ENCODE peak calls at places on chromosome 7, in four cellular contexts. Z is AG20443; A is effector CD4-positive, alpha-beta T cell; M is pons. N is an unnamed sample.

GRCh38 chr7:135879238-135879637 is 97.9 kb downstream of the MTPN start:
- DNase-seq in A (no peak), M (no peak), Z (peak; percentile 21), N (peak; percentile 50)

GRCh38 chr7:43639858-43640491 is 57.1 kb downstream of the STK17A start:
- DNase-seq in M (no peak), A (no peak), Z (peak; percentile 71), N (peak; percentile 61)

GRCh38 chr7:131244259-131244852 is 83.3 kb upstream of the MKLN1 start:
- DNase-seq in Z (peak; percentile 89), M (no peak), A (no peak), N (peak; percentile 80)

GRCh38 chr7:137591444-137591843 is 247.9 kb upstream of the PTN start:
- DNase-seq in Z (peak; percentile 36), M (no peak), A (no peak), N (peak; percentile 85)

GRCh38 chr7:30028749-30029635 is 780 bp downstream of the PLEKHA8 start:
- DNase-seq in M (peak; percentile 38), A (no peak), Z (peak; percentile 39), N (peak; percentile 26)

GRCh38 chr7:45185864-45186250 is 28.3 kb downstream of the RAMP3 start:
- DNase-seq in A (no peak), Z (no peak), M (no peak), N (no peak)

GRCh38 chr7:107230334-107230733 is 61.5 kb downstream of the HBP1 start:
- DNase-seq in Z (no peak), A (no peak), M (no peak), N (peak; percentile 89)

GRCh38 chr7:13990319-13990983 is 985 bp upstream of the ETV1 start:
- DNase-seq in M (peak; percentile 67), Z (peak; percentile 20), A (no peak), N (peak; percentile 16)

GRCh38 chr7:53811555-53812079 is 730.6 kb upstream of the VSTM2A start:
- DNase-seq in M (no peak), Z (no peak), A (no peak), N (no peak)

GRCh38 chr7:151494569-151495284 is 25.0 kb downstream of the RHEB start:
- DNase-seq in A (no peak), Z (no peak), M (no peak), N (no peak)

GRCh38 chr7:4650471-4651047 is 31.5 kb upstream of the FOXK1 start:
- DNase-seq in Z (peak; percentile 68), M (peak; percentile 30), A (no peak), N (no peak)

GRCh38 chr7:7177044-7177517 is 5.3 kb upstream of the C1GALT1 start:
- DNase-seq in A (no peak), M (no peak), Z (peak; percentile 9), N (peak; percentile 99)

GRCh38 chr7:94510582-94511456 is 1.2 kb downstream of the CASD1 start:
- DNase-seq in M (peak; percentile 56), A (no peak), Z (peak; percentile 65), N (no peak)

GRCh38 chr7:99311702-99312101 is 14.0 kb upstream of the ARPC1A start:
- DNase-seq in Z (no peak), A (no peak), M (no peak), N (peak; percentile 34)

GRCh38 chr7:68800316-68800715 is 798.0 kb upstream of the AUTS2 start:
- DNase-seq in M (no peak), A (no peak), Z (no peak), N (peak; percentile 3)

GRCh38 chr7:112088484-112089016 is 117.6 kb downstream of the DOCK4 start:
- DNase-seq in M (no peak), Z (no peak), A (no peak), N (no peak)

GRCh38 chr7:147412782-147413186 is 1177.8 kb upstream of the C7orf33 start:
- DNase-seq in Z (peak; percentile 68), M (no peak), A (no peak), N (peak; percentile 29)

GRCh38 chr7:155840909-155841308 is 28.6 kb upstream of the SHH start:
- DNase-seq in M (no peak), A (no peak), Z (no peak), N (no peak)

GRCh38 chr7:28328161-28328560 is 84.2 kb upstream of the CREB5 start:
- DNase-seq in Z (no peak), A (no peak), M (no peak), N (peak; percentile 52)

GRCh38 chr7:158421394-158421793 is 166.2 kb downstream of the PTPRN2 start:
- DNase-seq in M (no peak), A (no peak), Z (no peak), N (no peak)

GRCh38 chr7:120993575-120994191 is 5.2 kb downstream of the CPED1 start:
- DNase-seq in M (no peak), Z (peak; percentile 45), A (no peak), N (peak; percentile 47)

GRCh38 chr7:151871189-151871735 is 5.7 kb downstream of the PRKAG2 start:
- DNase-seq in Z (no peak), M (no peak), A (no peak), N (no peak)

GRCh38 chr7:30005511-30005910 is 15.9 kb upstream of the SCRN1 start:
- DNase-seq in A (no peak), Z (no peak), M (peak; percentile 65), N (no peak)

GRCh38 chr7:50142421-50143113 is 49.5 kb upstream of the ZPBP start:
- DNase-seq in A (peak; percentile 34), Z (peak; percentile 30), M (peak; percentile 44), N (peak; percentile 26)

GRCh38 chr7:39084344-39084743 is 106.6 kb downstream of the POU6F2 start:
- DNase-seq in Z (no peak), A (no peak), M (no peak), N (no peak)

GRCh38 chr7:42886129-42886528 is 25.7 kb downstream of the C7orf25 start:
- DNase-seq in Z (no peak), A (no peak), M (no peak), N (peak; percentile 24)

GRCh38 chr7:147332988-147333387 is 1216.4 kb downstream of the CNTNAP2 start:
- DNase-seq in A (no peak), M (peak; percentile 60), Z (no peak), N (no peak)